ENCODE peak calls at places on chromosomes 11 and 22, in five cellular contexts. One of them, this sample, is unnamed.

GRCh38 chr11:73265853-73266643 is 6.1 kb upstream of the P2RY6 start:
- DNase-seq in fibroblast of mammary gland: no peak
- DNase-seq in GM12865: no peak
- DNase-seq in NCI-H460: no peak
- DNase-seq in GM20000: no peak
- DNase-seq in this sample: no peak

GRCh38 chr11:125235006-125235405 is 70.5 kb downstream of the PKNOX2 start:
- DNase-seq in fibroblast of mammary gland: no peak
- DNase-seq in GM12865: no peak
- DNase-seq in NCI-H460: no peak
- DNase-seq in GM20000: no peak
- DNase-seq in this sample: no peak

GRCh38 chr11:57203359-57203758 is 21.6 kb downstream of the LRRC55 start:
- DNase-seq in fibroblast of mammary gland: peak
- DNase-seq in GM12865: no peak
- DNase-seq in NCI-H460: no peak
- DNase-seq in GM20000: no peak
- DNase-seq in this sample: no peak

GRCh38 chr11:34050967-34051348 is 573 bp upstream of the CAPRIN1 start:
- DNase-seq in fibroblast of mammary gland: peak
- DNase-seq in GM12865: no peak
- DNase-seq in NCI-H460: no peak
- DNase-seq in GM20000: no peak
- DNase-seq in this sample: peak

GRCh38 chr22:42844756-42845155 is 12.3 kb downstream of the ARFGAP3 start:
- DNase-seq in fibroblast of mammary gland: peak
- DNase-seq in GM12865: no peak
- DNase-seq in NCI-H460: no peak
- DNase-seq in GM20000: no peak
- DNase-seq in this sample: no peak

GRCh38 chr22:41028841-41029240 is 63.6 kb upstream of the EP300 start:
- DNase-seq in fibroblast of mammary gland: peak
- DNase-seq in GM12865: peak
- DNase-seq in NCI-H460: no peak
- DNase-seq in GM20000: no peak
- DNase-seq in this sample: no peak

GRCh38 chr11:64007160-64007628 is 21.0 kb downstream of the OTUB1 start:
- DNase-seq in fibroblast of mammary gland: peak
- DNase-seq in GM12865: no peak
- DNase-seq in NCI-H460: peak
- DNase-seq in GM20000: no peak
- DNase-seq in this sample: no peak

GRCh38 chr22:38843716-38844660 is at the start of gene NPTXR:
- DNase-seq in fibroblast of mammary gland: no peak
- DNase-seq in GM12865: no peak
- DNase-seq in NCI-H460: peak
- DNase-seq in GM20000: peak
- DNase-seq in this sample: no peak

GRCh38 chr22:30488121-30488520 is 16.3 kb upstream of the SEC14L3 start:
- DNase-seq in fibroblast of mammary gland: no peak
- DNase-seq in GM12865: no peak
- DNase-seq in NCI-H460: no peak
- DNase-seq in GM20000: no peak
- DNase-seq in this sample: no peak

GRCh38 chr22:39236321-39237275 is 8.2 kb downstream of the PDGFB start:
- DNase-seq in fibroblast of mammary gland: no peak
- DNase-seq in GM12865: peak
- DNase-seq in NCI-H460: no peak
- DNase-seq in GM20000: peak
- DNase-seq in this sample: no peak

GRCh38 chr11:85756401-85757200 is 54.3 kb downstream of the SYTL2 start:
- DNase-seq in fibroblast of mammary gland: no peak
- DNase-seq in GM12865: no peak
- DNase-seq in NCI-H460: no peak
- DNase-seq in GM20000: no peak
- DNase-seq in this sample: no peak

GRCh38 chr11:45551181-45551580 is 114.2 kb downstream of the CHST1 start:
- DNase-seq in fibroblast of mammary gland: no peak
- DNase-seq in GM12865: no peak
- DNase-seq in NCI-H460: no peak
- DNase-seq in GM20000: no peak
- DNase-seq in this sample: no peak

GRCh38 chr22:39098026-39098425 is 982 bp downstream of the APOBEC3H start:
- DNase-seq in fibroblast of mammary gland: no peak
- DNase-seq in GM12865: peak
- DNase-seq in NCI-H460: no peak
- DNase-seq in GM20000: peak
- DNase-seq in this sample: no peak

GRCh38 chr11:46335858-46336600 is 11.2 kb upstream of the DGKZ start:
- DNase-seq in fibroblast of mammary gland: peak
- DNase-seq in GM12865: no peak
- DNase-seq in NCI-H460: no peak
- DNase-seq in GM20000: no peak
- DNase-seq in this sample: no peak

GRCh38 chr22:43007519-43008102 is 7.3 kb downstream of the PACSIN2 start:
- DNase-seq in fibroblast of mammary gland: peak
- DNase-seq in GM12865: no peak
- DNase-seq in NCI-H460: no peak
- DNase-seq in GM20000: no peak
- DNase-seq in this sample: no peak

GRCh38 chr11:110472858-110473257 is 43.1 kb downstream of the FDX1 start:
- DNase-seq in fibroblast of mammary gland: peak
- DNase-seq in GM12865: no peak
- DNase-seq in NCI-H460: no peak
- DNase-seq in GM20000: no peak
- DNase-seq in this sample: no peak

GRCh38 chr22:37609240-37610152 is 862 bp downstream of the GGA1 start:
- DNase-seq in fibroblast of mammary gland: peak
- DNase-seq in GM12865: peak
- DNase-seq in NCI-H460: no peak
- DNase-seq in GM20000: peak
- DNase-seq in this sample: no peak

GRCh38 chr22:38970548-38970947 is 11.6 kb upstream of the APOBEC3B start:
- DNase-seq in fibroblast of mammary gland: no peak
- DNase-seq in GM12865: no peak
- DNase-seq in NCI-H460: no peak
- DNase-seq in GM20000: no peak
- DNase-seq in this sample: no peak

GRCh38 chr11:33634291-33634834 is 66.3 kb downstream of the C11orf91 start:
- DNase-seq in fibroblast of mammary gland: peak
- DNase-seq in GM12865: peak
- DNase-seq in NCI-H460: no peak
- DNase-seq in GM20000: no peak
- DNase-seq in this sample: no peak

GRCh38 chr11:64629796-64630562 is 39.0 kb downstream of the SLC22A12 start:
- DNase-seq in fibroblast of mammary gland: no peak
- DNase-seq in GM12865: no peak
- DNase-seq in NCI-H460: no peak
- DNase-seq in GM20000: no peak
- DNase-seq in this sample: no peak

GRCh38 chr22:28674121-28674563 is 5.5 kb downstream of the TTC28 start:
- DNase-seq in fibroblast of mammary gland: peak
- DNase-seq in GM12865: peak
- DNase-seq in NCI-H460: no peak
- DNase-seq in GM20000: peak
- DNase-seq in this sample: no peak

GRCh38 chr11:96218901-96219300 is 124.1 kb downstream of the MAML2 start:
- DNase-seq in fibroblast of mammary gland: no peak
- DNase-seq in GM12865: no peak
- DNase-seq in NCI-H460: no peak
- DNase-seq in GM20000: no peak
- DNase-seq in this sample: no peak

GRCh38 chr11:130671801-130672700 is 223.6 kb downstream of the ADAMTS15 start:
- DNase-seq in fibroblast of mammary gland: peak
- DNase-seq in GM12865: no peak
- DNase-seq in NCI-H460: no peak
- DNase-seq in GM20000: no peak
- DNase-seq in this sample: peak

GRCh38 chr22:36329217-36330078 is 58.3 kb downstream of the MYH9 start:
- DNase-seq in fibroblast of mammary gland: peak
- DNase-seq in GM12865: peak
- DNase-seq in NCI-H460: no peak
- DNase-seq in GM20000: no peak
- DNase-seq in this sample: no peak

GRCh38 chr22:46737105-46737975 is 712 bp downstream of the CERK start:
- DNase-seq in fibroblast of mammary gland: peak
- DNase-seq in GM12865: peak
- DNase-seq in NCI-H460: no peak
- DNase-seq in GM20000: peak
- DNase-seq in this sample: no peak

GRCh38 chr11:69044111-69045013 is 4.4 kb upstream of the TPCN2 start:
- DNase-seq in fibroblast of mammary gland: peak
- DNase-seq in GM12865: peak
- DNase-seq in NCI-H460: peak
- DNase-seq in GM20000: no peak
- DNase-seq in this sample: no peak

GRCh38 chr11:119324124-119324665 is 7.3 kb upstream of the MCAM start:
- DNase-seq in fibroblast of mammary gland: no peak
- DNase-seq in GM12865: no peak
- DNase-seq in NCI-H460: no peak
- DNase-seq in GM20000: no peak
- DNase-seq in this sample: no peak

This sample was measured in NCI-H1417 treated with DMSO at 0.1 percent for 48 hours.